ENCODE peak calls at places on chromosomes 16 and 17, in five cellular contexts. S, M, I, T and C are unnamed samples.

GRCh38 chr17:81712468-81713003 is 452 bp downstream of the SLC25A10 start:
- DNase-seq in S (no peak), M (no peak), I (no peak), T (no peak), C (peak)

GRCh38 chr16:33877-34707 is 19.3 kb downstream of the POLR3K start:
- DNase-seq in S (no peak), M (no peak), I (peak), T (no peak), C (no peak)

GRCh38 chr17:83190601-83191387 is 111.4 kb downstream of the METRNL start:
- DNase-seq in S (no peak), M (no peak), I (peak), T (peak), C (no peak)

GRCh38 chr17:81551458-81552243 is 502 bp downstream of the FAAP100 start:
- DNase-seq in S (peak), M (peak), I (no peak), T (no peak), C (no peak)

GRCh38 chr17:55622547-55622946 is 100.1 kb downstream of the TMEM100 start:
- DNase-seq in S (no peak), M (no peak), I (no peak), T (no peak), C (no peak)

GRCh38 chr16:53781023-53781605 is 77.2 kb downstream of the FTO start:
- DNase-seq in S (peak), M (peak), I (no peak), T (no peak), C (no peak)

GRCh38 chr16:8720080-8720966 is 45.9 kb downstream of the ABAT start:
- DNase-seq in S (no peak), M (no peak), I (no peak), T (no peak), C (no peak)

GRCh38 chr17:28698253-28698941 is 13.3 kb downstream of the PROCA1 start:
- DNase-seq in S (no peak), M (no peak), I (no peak), T (no peak), C (no peak)

GRCh38 chr16:78705694-78706093 is 606.2 kb downstream of the WWOX start:
- DNase-seq in S (no peak), M (peak), I (no peak), T (no peak), C (no peak)

GRCh38 chr17:910503-911194 is 68.9 kb downstream of the NXN start:
- DNase-seq in S (no peak), M (no peak), I (no peak), T (no peak), C (no peak)

GRCh38 chr17:15261818-15262290 is 3.3 kb downstream of the PMP22 start:
- DNase-seq in S (peak), M (no peak), I (no peak), T (no peak), C (no peak)

GRCh38 chr17:15261063-15261817 is 3.9 kb downstream of the PMP22 start:
- DNase-seq in S (peak), M (peak), I (peak), T (no peak), C (peak)

GRCh38 chr17:15262291-15263205 is 2.6 kb downstream of the PMP22 start:
- DNase-seq in S (peak), M (peak), I (peak), T (peak), C (peak)

GRCh38 chr17:15258113-15258512 is 7.0 kb downstream of the PMP22 start:
- DNase-seq in S (no peak), M (no peak), I (no peak), T (no peak), C (no peak)

GRCh38 chr17:15260376-15261062 is 4.6 kb downstream of the PMP22 start:
- DNase-seq in S (peak), M (peak), I (peak), T (peak), C (peak)
- TF ChIP-seq POLR2A in S (peak), M (peak), I (no peak), T (peak), C (peak)

DNA sequence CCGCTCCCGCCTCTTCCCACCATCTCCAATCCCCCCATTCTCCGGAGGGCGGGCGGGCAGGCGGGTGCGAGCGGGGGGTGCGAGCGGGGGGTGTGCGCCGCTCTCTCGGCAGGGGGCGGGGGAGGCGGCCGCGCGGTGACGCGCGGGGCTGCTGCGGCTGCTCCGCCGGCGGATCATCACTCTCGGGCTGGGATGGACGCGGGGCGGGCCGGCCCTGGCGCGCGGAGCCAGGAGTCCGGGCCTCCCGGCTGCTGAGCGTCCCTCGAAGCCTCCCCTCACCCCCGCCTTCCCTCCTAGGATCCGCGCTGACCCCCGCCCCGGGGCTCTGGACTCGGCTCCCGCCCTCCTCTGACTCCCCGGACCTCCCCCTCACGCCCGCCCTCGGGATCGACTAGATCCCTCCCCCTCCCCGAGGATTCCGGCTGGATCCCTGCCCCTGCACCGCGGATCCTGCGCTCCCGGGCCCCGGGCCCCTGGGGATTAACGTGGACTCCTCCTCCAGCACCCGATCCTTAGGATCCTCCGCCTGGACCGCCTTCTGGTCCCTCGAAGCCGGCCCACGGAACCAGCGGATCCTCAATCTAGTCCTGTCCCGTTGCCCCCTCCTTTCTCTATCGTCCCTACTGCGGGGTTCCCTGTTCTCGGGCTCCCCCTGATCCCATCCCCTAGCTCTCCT is 978 bp upstream of the TMEM256 start:
- DNase-seq in S (peak), M (no peak), I (peak), T (peak), C (peak)
- TF ChIP-seq POLR2A in S (no peak), M (peak), I (no peak), T (peak), C (peak)

DNA sequence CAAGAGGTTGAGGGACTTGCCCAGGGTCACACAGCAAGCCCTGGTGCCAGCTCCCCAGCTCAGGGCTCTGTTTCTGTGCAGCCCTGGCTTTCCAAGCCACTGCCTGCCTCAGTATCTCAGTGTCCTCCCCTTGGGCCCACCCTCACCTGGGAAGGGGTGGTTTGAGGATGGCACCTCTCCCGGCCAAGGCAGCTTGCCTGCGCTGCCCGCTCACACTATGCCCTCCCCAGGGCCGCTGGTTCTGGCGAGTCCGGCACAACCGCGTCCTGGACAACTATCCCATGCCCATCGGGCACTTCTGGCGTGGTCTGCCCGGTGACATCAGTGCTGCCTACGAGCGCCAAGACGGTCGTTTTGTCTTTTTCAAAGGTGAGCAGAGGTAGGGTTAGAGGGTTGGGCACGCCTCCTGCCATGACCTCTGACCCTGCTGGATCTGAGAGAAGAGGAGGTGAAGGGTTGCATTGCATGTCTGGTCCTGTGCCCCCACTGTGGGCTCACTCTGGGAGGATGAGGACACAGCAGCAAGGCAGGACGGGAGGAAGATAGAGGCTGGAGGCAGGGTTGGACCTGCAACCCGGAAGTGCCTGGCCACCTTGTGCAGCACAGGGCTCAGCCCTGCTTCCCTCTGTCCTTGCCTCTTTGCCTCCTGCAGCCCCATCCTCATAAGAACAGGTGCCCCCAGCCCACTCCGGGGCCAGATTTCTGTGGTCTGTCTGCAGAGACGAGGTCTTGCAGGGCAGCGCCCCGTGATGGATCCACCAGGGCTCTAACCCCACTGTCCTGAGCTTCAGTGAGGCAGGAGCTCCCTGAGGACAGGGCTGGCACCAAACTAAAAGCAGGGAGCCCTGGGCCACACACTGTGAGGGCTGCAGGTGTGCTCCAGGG is 16.7 kb downstream of the MMP15 start:
- DNase-seq in S (no peak), M (no peak), I (no peak), T (no peak), C (no peak)
- TF ChIP-seq POLR2A in S (no peak), M (no peak), I (no peak), T (no peak), C (no peak)

GRCh38 chr17:80261159-80261894 is 675 bp downstream of the RNF213 start:
- DNase-seq in S (peak), M (peak), I (peak), T (peak), C (peak)
- TF ChIP-seq POLR2A in S (no peak), M (no peak), I (no peak), T (no peak), C (no peak)

GRCh38 chr17:56886288-56886721 is 27.5 kb downstream of the TRIM25 start:
- DNase-seq in S (no peak), M (no peak), I (peak), T (no peak), C (no peak)
- TF ChIP-seq POLR2A in S (no peak), M (no peak), I (no peak), T (no peak), C (no peak)

GRCh38 chr16:86457621-86458456 is 52.5 kb upstream of the FOXF1 start:
- DNase-seq in S (no peak), M (peak), I (no peak), T (no peak), C (no peak)
- TF ChIP-seq POLR2A in S (no peak), M (peak), I (no peak), T (no peak), C (no peak)

DNA sequence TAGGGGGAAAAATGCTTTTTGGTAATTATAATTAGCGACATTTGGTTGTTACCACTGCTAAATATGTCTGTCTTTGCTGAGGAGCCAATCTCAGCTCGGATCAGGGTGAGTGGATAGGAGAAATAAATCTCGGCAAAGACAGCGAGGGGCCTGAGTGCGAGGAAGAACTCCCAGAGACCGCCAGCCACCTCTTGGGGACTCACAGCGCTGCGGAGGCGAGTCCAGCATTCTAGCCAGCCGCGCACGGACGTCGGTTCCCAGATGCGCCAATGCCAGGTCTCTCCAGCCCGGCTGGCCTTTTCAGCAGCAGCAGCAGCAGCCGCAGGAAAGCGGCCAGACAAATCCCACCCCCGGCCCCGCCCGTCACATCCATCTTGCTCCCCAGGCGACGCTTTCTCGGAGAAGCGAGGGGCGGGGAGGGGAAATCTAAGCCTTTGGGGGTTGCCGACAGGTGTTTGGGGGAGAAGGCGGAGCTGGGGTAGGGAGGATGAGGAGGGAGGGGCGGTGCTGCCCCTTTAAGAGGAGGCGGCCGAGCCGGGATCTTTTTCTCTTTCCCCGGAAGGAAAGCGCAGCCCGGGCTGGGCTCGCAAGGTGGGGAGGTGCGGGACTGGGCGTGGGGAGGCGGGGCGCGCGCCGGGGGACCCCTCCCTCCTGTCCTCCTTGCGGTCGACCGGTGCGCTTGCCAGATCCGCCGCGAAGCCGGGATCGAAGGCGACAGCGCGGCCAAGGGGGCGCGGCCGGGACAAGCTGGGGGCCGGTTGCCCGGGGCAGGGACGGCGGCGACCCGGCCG is at the start of gene ITGA3:
- DNase-seq in S (peak), M (peak), I (peak), T (no peak), C (peak)
- TF ChIP-seq POLR2A in S (peak), M (peak), I (no peak), T (no peak), C (peak)